ENCODE peak calls at places on chromosomes 2 and 18, in six cellular contexts. One of them, this sample, is unnamed.

GRCh38 chr18:76449110-76449453 is 46.0 kb downstream of the ZNF516 start:
- DNase-seq in HCT116: no peak
- DNase-seq in ascending aorta: no peak
- DNase-seq in foreskin fibroblast: no peak
- DNase-seq in neural progenitor cell: no peak
- DNase-seq in left lung: no peak
- DNase-seq in this sample: no peak

GRCh38 chr2:8644605-8645175 is 37.2 kb upstream of the ID2 start:
- DNase-seq in foreskin fibroblast: no peak
- DNase-seq in left lung: peak
- DNase-seq in HCT116: no peak
- DNase-seq in ascending aorta: no peak
- DNase-seq in neural progenitor cell: no peak
- DNase-seq in this sample: no peak

GRCh38 chr2:231563378-231563961 is 29.2 kb upstream of the TEX44 start:
- DNase-seq in HCT116: peak
- DNase-seq in ascending aorta: no peak
- DNase-seq in neural progenitor cell: peak
- DNase-seq in left lung: peak
- DNase-seq in foreskin fibroblast: peak
- DNase-seq in this sample: no peak

GRCh38 chr2:230758566-230759480 is 46.2 kb downstream of the CAB39 start:
- DNase-seq in foreskin fibroblast: peak
- DNase-seq in left lung: no peak
- DNase-seq in neural progenitor cell: no peak
- DNase-seq in ascending aorta: no peak
- DNase-seq in HCT116: no peak
- DNase-seq in this sample: no peak

GRCh38 chr2:25794544-25795276 is 83.6 kb downstream of the ASXL2 start:
- DNase-seq in foreskin fibroblast: no peak
- DNase-seq in left lung: no peak
- DNase-seq in neural progenitor cell: no peak
- DNase-seq in HCT116: no peak
- DNase-seq in ascending aorta: no peak
- DNase-seq in this sample: no peak

GRCh38 chr2:207165121-207166038 is at the start of gene KLF7:
- DNase-seq in foreskin fibroblast: peak
- DNase-seq in neural progenitor cell: peak
- DNase-seq in left lung: peak
- DNase-seq in HCT116: no peak
- DNase-seq in ascending aorta: no peak
- DNase-seq in this sample: no peak

GRCh38 chr2:169478339-169478738 is 955 bp upstream of the BBS5 start:
- DNase-seq in foreskin fibroblast: peak
- DNase-seq in neural progenitor cell: no peak
- DNase-seq in left lung: no peak
- DNase-seq in ascending aorta: no peak
- DNase-seq in HCT116: no peak
- DNase-seq in this sample: no peak

GRCh38 chr2:190974629-190975361 is 39.2 kb downstream of the STAT1 start:
- DNase-seq in neural progenitor cell: no peak
- DNase-seq in ascending aorta: no peak
- DNase-seq in HCT116: no peak
- DNase-seq in left lung: no peak
- DNase-seq in foreskin fibroblast: no peak
- DNase-seq in this sample: no peak

GRCh38 chr2:215368493-215368809 is 56.6 kb downstream of the ATIC start:
- DNase-seq in foreskin fibroblast: no peak
- DNase-seq in left lung: no peak
- DNase-seq in ascending aorta: no peak
- DNase-seq in neural progenitor cell: no peak
- DNase-seq in HCT116: no peak
- DNase-seq in this sample: no peak

GRCh38 chr18:34494359-34494696 is 215.8 kb upstream of the DTNA start:
- DNase-seq in HCT116: no peak
- DNase-seq in foreskin fibroblast: no peak
- DNase-seq in left lung: no peak
- DNase-seq in neural progenitor cell: peak
- DNase-seq in ascending aorta: no peak
- DNase-seq in this sample: peak

GRCh38 chr2:2260691-2261268 is 70.3 kb downstream of the MYT1L start:
- DNase-seq in left lung: no peak
- DNase-seq in ascending aorta: no peak
- DNase-seq in HCT116: no peak
- DNase-seq in foreskin fibroblast: no peak
- DNase-seq in neural progenitor cell: no peak
- DNase-seq in this sample: no peak

GRCh38 chr18:6576706-6577375 is 152.7 kb upstream of the ARHGAP28 start:
- DNase-seq in HCT116: no peak
- DNase-seq in ascending aorta: no peak
- DNase-seq in neural progenitor cell: no peak
- DNase-seq in foreskin fibroblast: no peak
- DNase-seq in left lung: no peak
- DNase-seq in this sample: no peak

GRCh38 chr2:219254590-219255219 is 987 bp upstream of the TUBA4A start:
- DNase-seq in HCT116: no peak
- DNase-seq in foreskin fibroblast: no peak
- DNase-seq in ascending aorta: no peak
- DNase-seq in left lung: peak
- DNase-seq in neural progenitor cell: no peak
- DNase-seq in this sample: no peak

GRCh38 chr2:217685255-217685605 is 317.6 kb downstream of the TNS1 start:
- DNase-seq in neural progenitor cell: no peak
- DNase-seq in HCT116: peak
- DNase-seq in ascending aorta: peak
- DNase-seq in left lung: peak
- DNase-seq in foreskin fibroblast: peak
- DNase-seq in this sample: peak

GRCh38 chr18:62637807-62638687 is 77.3 kb upstream of the PHLPP1 start:
- DNase-seq in ascending aorta: no peak
- DNase-seq in HCT116: peak
- DNase-seq in left lung: no peak
- DNase-seq in neural progenitor cell: peak
- DNase-seq in foreskin fibroblast: no peak
- DNase-seq in this sample: no peak

GRCh38 chr2:8314063-8314462 is 367.8 kb upstream of the ID2 start:
- DNase-seq in neural progenitor cell: no peak
- DNase-seq in HCT116: no peak
- DNase-seq in foreskin fibroblast: no peak
- DNase-seq in ascending aorta: no peak
- DNase-seq in left lung: peak
- DNase-seq in this sample: no peak

GRCh38 chr18:36330435-36331049 is 33.0 kb downstream of the FHOD3 start:
- DNase-seq in foreskin fibroblast: no peak
- DNase-seq in HCT116: no peak
- DNase-seq in neural progenitor cell: no peak
- DNase-seq in ascending aorta: no peak
- DNase-seq in left lung: no peak
- DNase-seq in this sample: no peak

GRCh38 chr2:96917008-96917575 is 47.2 kb upstream of the SEMA4C start:
- DNase-seq in ascending aorta: no peak
- DNase-seq in left lung: no peak
- DNase-seq in foreskin fibroblast: no peak
- DNase-seq in HCT116: no peak
- DNase-seq in neural progenitor cell: no peak
- DNase-seq in this sample: no peak

GRCh38 chr2:103353754-103354153 is 591.9 kb downstream of the TMEM182 start:
- DNase-seq in foreskin fibroblast: no peak
- DNase-seq in left lung: no peak
- DNase-seq in ascending aorta: no peak
- DNase-seq in neural progenitor cell: peak
- DNase-seq in HCT116: no peak
- DNase-seq in this sample: no peak

GRCh38 chr2:76008001-76008702 is 297.4 kb upstream of the GCFC2 start:
- DNase-seq in ascending aorta: no peak
- DNase-seq in foreskin fibroblast: no peak
- DNase-seq in neural progenitor cell: peak
- DNase-seq in left lung: peak
- DNase-seq in HCT116: no peak
- DNase-seq in this sample: no peak

GRCh38 chr2:23564618-23564967 is 179.6 kb downstream of the KLHL29 start:
- DNase-seq in ascending aorta: no peak
- DNase-seq in HCT116: no peak
- DNase-seq in foreskin fibroblast: no peak
- DNase-seq in neural progenitor cell: no peak
- DNase-seq in left lung: no peak
- DNase-seq in this sample: no peak

GRCh38 chr2:7127687-7128086 is 210.5 kb downstream of the RNF144A start:
- DNase-seq in left lung: no peak
- DNase-seq in foreskin fibroblast: no peak
- DNase-seq in HCT116: no peak
- DNase-seq in neural progenitor cell: no peak
- DNase-seq in ascending aorta: no peak
- DNase-seq in this sample: no peak

DNA sequence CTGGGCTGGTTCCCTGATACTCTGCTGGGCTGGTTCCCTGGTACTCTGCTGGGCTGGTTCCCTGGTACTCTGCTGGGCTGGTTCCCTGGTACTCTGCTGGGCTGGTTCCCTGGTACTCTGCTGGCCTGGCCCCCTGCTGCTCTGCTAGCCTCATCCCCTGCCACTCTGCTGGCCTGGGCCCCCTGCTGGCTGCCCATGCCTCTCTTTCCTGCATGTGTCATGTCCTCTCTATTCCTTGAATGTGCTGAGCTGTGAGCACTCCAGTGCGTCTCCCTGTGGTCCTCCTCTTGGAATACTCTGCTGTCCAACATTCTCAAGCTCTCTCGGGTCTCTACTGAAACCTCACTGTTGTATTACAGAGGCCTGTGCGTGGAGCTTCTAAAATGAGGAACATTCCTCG is 216.3 kb downstream of the RNF144A start:
- DNase-seq in ascending aorta: no peak
- DNase-seq in left lung: no peak
- DNase-seq in foreskin fibroblast: no peak
- DNase-seq in neural progenitor cell: no peak
- DNase-seq in HCT116: no peak
- DNase-seq in this sample: no peak
- TF ChIP-seq CTCF in ascending aorta: no peak
- TF ChIP-seq CTCF in left lung: no peak
- TF ChIP-seq CTCF in foreskin fibroblast: peak
- TF ChIP-seq CTCF in neural progenitor cell: no peak
- TF ChIP-seq CTCF in HCT116: peak
- TF ChIP-seq CTCF in this sample: no peak

GRCh38 chr18:77899972-77900754 is 650.5 kb downstream of the GALR1 start:
- DNase-seq in foreskin fibroblast: peak
- DNase-seq in ascending aorta: no peak
- DNase-seq in left lung: no peak
- DNase-seq in HCT116: no peak
- DNase-seq in neural progenitor cell: peak
- DNase-seq in this sample: no peak
- TF ChIP-seq CTCF in foreskin fibroblast: peak
- TF ChIP-seq CTCF in ascending aorta: no peak
- TF ChIP-seq CTCF in left lung: peak
- TF ChIP-seq CTCF in HCT116: no peak
- TF ChIP-seq CTCF in neural progenitor cell: peak
- TF ChIP-seq CTCF in this sample: no peak

DNA sequence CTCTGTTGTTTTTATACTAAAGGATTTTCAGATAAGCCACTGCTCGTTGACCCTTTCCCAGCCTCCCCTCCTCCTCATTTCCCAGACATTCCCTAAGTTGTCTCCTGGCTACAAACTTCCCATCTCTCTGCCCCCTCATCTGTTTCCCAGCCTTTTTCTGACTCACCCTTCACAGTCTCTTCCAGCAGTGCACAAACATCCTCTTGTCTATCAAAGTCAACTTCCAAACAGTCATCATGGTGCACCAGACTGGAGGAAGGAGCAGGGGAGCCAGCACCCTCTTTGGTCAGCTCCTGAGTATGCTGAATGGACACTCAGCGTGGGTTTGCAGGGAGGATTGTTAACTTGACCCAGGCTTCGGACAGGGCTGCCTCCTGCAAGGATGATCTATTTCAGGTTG is 26.6 kb upstream of the SPRED2 start:
- DNase-seq in ascending aorta: no peak
- DNase-seq in HCT116: no peak
- DNase-seq in left lung: no peak
- DNase-seq in foreskin fibroblast: no peak
- DNase-seq in neural progenitor cell: no peak
- DNase-seq in this sample: no peak
- TF ChIP-seq CTCF in ascending aorta: no peak
- TF ChIP-seq CTCF in HCT116: no peak
- TF ChIP-seq CTCF in left lung: no peak
- TF ChIP-seq CTCF in foreskin fibroblast: no peak
- TF ChIP-seq CTCF in neural progenitor cell: no peak
- TF ChIP-seq CTCF in this sample: no peak

GRCh38 chr2:176852667-176853066 is 359.9 kb upstream of the HNRNPA3 start:
- DNase-seq in ascending aorta: no peak
- DNase-seq in left lung: no peak
- DNase-seq in HCT116: no peak
- DNase-seq in neural progenitor cell: no peak
- DNase-seq in foreskin fibroblast: no peak
- DNase-seq in this sample: no peak
- TF ChIP-seq CTCF in ascending aorta: no peak
- TF ChIP-seq CTCF in left lung: no peak
- TF ChIP-seq CTCF in HCT116: no peak
- TF ChIP-seq CTCF in neural progenitor cell: no peak
- TF ChIP-seq CTCF in foreskin fibroblast: no peak
- TF ChIP-seq CTCF in this sample: no peak

GRCh38 chr18:48668466-48669179 is 129.8 kb downstream of the CTIF start:
- DNase-seq in ascending aorta: no peak
- DNase-seq in neural progenitor cell: no peak
- DNase-seq in foreskin fibroblast: no peak
- DNase-seq in HCT116: no peak
- DNase-seq in left lung: no peak
- DNase-seq in this sample: no peak
- TF ChIP-seq CTCF in ascending aorta: no peak
- TF ChIP-seq CTCF in neural progenitor cell: no peak
- TF ChIP-seq CTCF in foreskin fibroblast: peak
- TF ChIP-seq CTCF in HCT116: peak
- TF ChIP-seq CTCF in left lung: no peak
- TF ChIP-seq CTCF in this sample: no peak

This sample was measured in omental fat pad.